ENCODE peak calls at places on chromosomes 16 and 17, in six cellular contexts. One of them, this sample, is unnamed.

GRCh38 chr17:56602292-56603130 is 9.0 kb downstream of the NOG start:
- DNase-seq in trophoblast cell: peak; percentile 81
- DNase-seq in H9: no peak
- DNase-seq in neuronal stem cell: no peak
- DNase-seq in H1: no peak
- DNase-seq in mesenchymal stem cell: no peak
- DNase-seq in this sample: no peak

GRCh38 chr17:64106918-64107317 is 23.0 kb downstream of the ERN1 start:
- DNase-seq in trophoblast cell: no peak
- DNase-seq in neuronal stem cell: no peak
- DNase-seq in H9: no peak
- DNase-seq in H1: no peak
- DNase-seq in mesenchymal stem cell: no peak
- DNase-seq in this sample: no peak

GRCh38 chr17:67221062-67221998 is 23.7 kb downstream of the HELZ start:
- DNase-seq in trophoblast cell: peak; percentile 46
- DNase-seq in H9: no peak
- DNase-seq in mesenchymal stem cell: peak; percentile 54
- DNase-seq in neuronal stem cell: no peak
- DNase-seq in H1: no peak
- DNase-seq in this sample: peak; percentile 33

GRCh38 chr16:12267491-12267890 is 291.0 kb downstream of the SNX29 start:
- DNase-seq in H1: no peak
- DNase-seq in mesenchymal stem cell: no peak
- DNase-seq in neuronal stem cell: no peak
- DNase-seq in trophoblast cell: peak; percentile 62
- DNase-seq in H9: no peak
- DNase-seq in this sample: no peak

GRCh38 chr17:48127371-48128051 is 19.9 kb downstream of the SNX11 start:
- DNase-seq in neuronal stem cell: no peak
- DNase-seq in H1: no peak
- DNase-seq in trophoblast cell: peak; percentile 61
- DNase-seq in H9: no peak
- DNase-seq in mesenchymal stem cell: peak; percentile 16
- DNase-seq in this sample: no peak

GRCh38 chr17:2090210-2090641 is 35.3 kb downstream of the HIC1 start:
- DNase-seq in trophoblast cell: peak; percentile 67
- DNase-seq in neuronal stem cell: no peak
- DNase-seq in H9: no peak
- DNase-seq in mesenchymal stem cell: no peak
- DNase-seq in H1: no peak
- DNase-seq in this sample: no peak

GRCh38 chr16:87551487-87551886 is 50.8 kb upstream of the JPH3 start:
- DNase-seq in neuronal stem cell: no peak
- DNase-seq in mesenchymal stem cell: peak; percentile 28
- DNase-seq in H9: no peak
- DNase-seq in trophoblast cell: no peak
- DNase-seq in H1: no peak
- DNase-seq in this sample: no peak

GRCh38 chr16:84040823-84041391 is 1.7 kb downstream of the SLC38A8 start:
- DNase-seq in mesenchymal stem cell: no peak
- DNase-seq in H9: no peak
- DNase-seq in trophoblast cell: no peak
- DNase-seq in H1: no peak
- DNase-seq in neuronal stem cell: no peak
- DNase-seq in this sample: peak; percentile 41

GRCh38 chr17:58326609-58327341 is 1.8 kb downstream of the TSPOAP1 start:
- DNase-seq in mesenchymal stem cell: no peak
- DNase-seq in neuronal stem cell: no peak
- DNase-seq in H9: no peak
- DNase-seq in H1: no peak
- DNase-seq in trophoblast cell: no peak
- DNase-seq in this sample: no peak

GRCh38 chr17:82927311-82927660 is 87.5 kb upstream of the ZNF750 start:
- DNase-seq in H9: no peak
- DNase-seq in H1: no peak
- DNase-seq in trophoblast cell: no peak
- DNase-seq in neuronal stem cell: no peak
- DNase-seq in mesenchymal stem cell: no peak
- DNase-seq in this sample: no peak

GRCh38 chr17:56598471-56598870 is 5.0 kb downstream of the NOG start:
- DNase-seq in H1: no peak
- DNase-seq in H9: no peak
- DNase-seq in mesenchymal stem cell: peak; percentile 45
- DNase-seq in trophoblast cell: peak; percentile 38
- DNase-seq in neuronal stem cell: no peak
- DNase-seq in this sample: peak; percentile 65

GRCh38 chr17:27241346-27241946 is 52.5 kb upstream of the WSB1 start:
- DNase-seq in mesenchymal stem cell: no peak
- DNase-seq in H1: no peak
- DNase-seq in trophoblast cell: peak; percentile 99
- DNase-seq in neuronal stem cell: no peak
- DNase-seq in H9: peak; percentile 44
- DNase-seq in this sample: peak; percentile 10

GRCh38 chr17:48024149-48025039 is 13.2 kb downstream of the COPZ2 start:
- DNase-seq in H9: peak; percentile 79
- DNase-seq in neuronal stem cell: no peak
- DNase-seq in H1: no peak
- DNase-seq in trophoblast cell: peak; percentile 81
- DNase-seq in mesenchymal stem cell: no peak
- DNase-seq in this sample: no peak

GRCh38 chr17:78529251-78529650 is 47.9 kb downstream of the DNAH17 start:
- DNase-seq in mesenchymal stem cell: no peak
- DNase-seq in H1: no peak
- DNase-seq in H9: no peak
- DNase-seq in trophoblast cell: no peak
- DNase-seq in neuronal stem cell: no peak
- DNase-seq in this sample: no peak

GRCh38 chr16:85536411-85537330 is 76.5 kb upstream of the GSE1 start:
- DNase-seq in mesenchymal stem cell: no peak
- DNase-seq in trophoblast cell: peak; percentile 81
- DNase-seq in H9: no peak
- DNase-seq in neuronal stem cell: no peak
- DNase-seq in H1: no peak
- DNase-seq in this sample: no peak

GRCh38 chr17:75633484-75634375 is 496 bp downstream of the SMIM5 start:
- DNase-seq in mesenchymal stem cell: peak; percentile 95
- DNase-seq in neuronal stem cell: peak; percentile 93
- DNase-seq in trophoblast cell: peak; percentile 99
- DNase-seq in H1: peak; percentile 74
- DNase-seq in H9: peak; percentile 98
- DNase-seq in this sample: peak; percentile 88

GRCh38 chr16:86680137-86680536 is 101.8 kb downstream of the FOXL1 start:
- DNase-seq in H9: no peak
- DNase-seq in neuronal stem cell: no peak
- DNase-seq in trophoblast cell: no peak
- DNase-seq in H1: no peak
- DNase-seq in mesenchymal stem cell: peak; percentile 75
- DNase-seq in this sample: peak; percentile 85

GRCh38 chr16:88340755-88341150 is 42.0 kb upstream of the ZNF469 start:
- DNase-seq in H9: no peak
- DNase-seq in mesenchymal stem cell: no peak
- DNase-seq in H1: no peak
- DNase-seq in neuronal stem cell: no peak
- DNase-seq in trophoblast cell: no peak
- DNase-seq in this sample: no peak

DNA sequence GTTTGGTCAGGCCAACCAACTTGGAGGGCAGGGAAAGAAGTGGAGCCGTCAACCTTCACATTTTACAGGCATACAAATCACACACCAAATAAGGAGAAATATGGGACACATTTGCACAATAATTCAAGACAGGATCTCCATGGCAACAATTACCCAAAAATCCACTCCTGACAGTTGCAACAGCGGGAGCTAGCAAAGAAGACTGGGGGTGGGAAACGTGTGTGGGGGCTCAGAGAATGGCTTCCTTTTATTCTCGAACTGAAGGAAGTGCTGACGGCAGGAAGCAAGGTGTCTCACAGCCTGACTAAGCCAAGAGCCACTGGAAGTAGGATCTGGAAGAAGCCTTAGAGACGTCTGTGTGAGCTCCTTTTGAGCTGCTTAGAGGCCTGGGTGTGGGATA is 20.9 kb downstream of the RPRML start:
- DNase-seq in H9: no peak
- DNase-seq in mesenchymal stem cell: no peak
- DNase-seq in trophoblast cell: no peak
- DNase-seq in neuronal stem cell: no peak
- DNase-seq in H1: no peak
- DNase-seq in this sample: no peak
- H4K91ac ChIP-seq in H9: no peak overlapping the region
- H4K91ac ChIP-seq in mesenchymal stem cell: no peak overlapping the region
- H4K91ac ChIP-seq in trophoblast cell: no peak overlapping the region
- H4K91ac ChIP-seq in neuronal stem cell: no peak overlapping the region
- H4K91ac ChIP-seq in H1: no peak overlapping the region
- H4K91ac ChIP-seq in this sample: no peak overlapping the region

GRCh38 chr16:71185366-71185765 is 45.2 kb downstream of the HYDIN start:
- DNase-seq in H1: no peak
- DNase-seq in mesenchymal stem cell: no peak
- DNase-seq in H9: no peak
- DNase-seq in neuronal stem cell: no peak
- DNase-seq in trophoblast cell: no peak
- DNase-seq in this sample: peak; percentile 1

DNA sequence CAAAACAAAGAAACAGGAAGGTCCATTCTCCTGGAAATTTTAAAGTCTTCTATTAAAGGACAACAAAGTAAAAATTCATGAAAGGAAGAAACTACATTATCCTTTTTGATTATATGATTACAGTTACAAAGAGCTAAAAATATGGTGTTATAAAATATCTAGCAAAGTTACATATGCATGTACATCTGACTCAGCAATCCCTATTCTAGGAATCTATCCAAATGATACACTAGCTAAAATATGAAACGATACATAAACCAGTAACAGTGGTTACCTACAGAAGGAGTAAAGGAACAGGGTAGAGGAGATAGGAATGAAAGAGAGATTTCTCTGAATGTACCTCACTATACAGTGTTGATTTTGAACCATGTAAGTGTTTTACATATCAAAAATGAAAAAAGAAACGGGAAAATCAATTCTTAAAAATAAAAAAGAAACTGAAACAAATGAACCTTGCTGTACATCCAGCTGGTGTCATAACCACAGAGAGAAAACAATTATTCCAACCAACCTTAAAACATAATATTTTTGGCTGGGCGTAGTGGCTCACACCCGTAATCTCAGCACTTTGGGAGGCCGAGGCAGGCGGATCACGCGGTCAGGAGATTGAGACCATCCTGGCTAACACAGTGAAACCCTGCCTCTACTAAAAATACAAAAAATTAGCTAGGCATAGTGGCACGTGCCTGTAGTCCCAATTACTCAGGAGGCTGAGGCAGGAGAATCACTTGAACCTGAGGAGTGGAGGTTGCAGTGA is 41.4 kb downstream of the HYDIN start:
- DNase-seq in trophoblast cell: no peak
- DNase-seq in H1: no peak
- DNase-seq in neuronal stem cell: no peak
- DNase-seq in H9: no peak
- DNase-seq in mesenchymal stem cell: no peak
- DNase-seq in this sample: no peak
- H4K91ac ChIP-seq in trophoblast cell: no peak overlapping the region
- H4K91ac ChIP-seq in H1: no peak overlapping the region
- H4K91ac ChIP-seq in neuronal stem cell: no peak overlapping the region
- H4K91ac ChIP-seq in H9: no peak overlapping the region
- H4K91ac ChIP-seq in mesenchymal stem cell: no peak overlapping the region
- H4K91ac ChIP-seq in this sample: no peak overlapping the region

GRCh38 chr16:66551788-66552287 is 538 bp upstream of the CKLF start:
- DNase-seq in trophoblast cell: peak; percentile 24
- DNase-seq in neuronal stem cell: no peak
- DNase-seq in mesenchymal stem cell: no peak
- DNase-seq in H1: no peak
- DNase-seq in H9: no peak
- DNase-seq in this sample: no peak

GRCh38 chr16:66554021-66554420 is 1.6 kb downstream of the CKLF start:
- DNase-seq in H9: no peak
- DNase-seq in trophoblast cell: peak; percentile 19
- DNase-seq in neuronal stem cell: no peak
- DNase-seq in mesenchymal stem cell: no peak
- DNase-seq in H1: no peak
- DNase-seq in this sample: no peak

GRCh38 chr16:66554492-66554891 is 2.1 kb downstream of the CKLF start:
- DNase-seq in H9: no peak
- DNase-seq in trophoblast cell: peak; percentile 18
- DNase-seq in neuronal stem cell: no peak
- DNase-seq in mesenchymal stem cell: no peak
- DNase-seq in H1: no peak
- DNase-seq in this sample: no peak

GRCh38 chr16:66552288-66553143 is at the start of gene CKLF:
- DNase-seq in neuronal stem cell: peak; percentile 82
- DNase-seq in H9: peak; percentile 89
- DNase-seq in mesenchymal stem cell: peak; percentile 85
- DNase-seq in trophoblast cell: peak; percentile 98
- DNase-seq in H1: peak; percentile 73
- DNase-seq in this sample: peak; percentile 83

DNA sequence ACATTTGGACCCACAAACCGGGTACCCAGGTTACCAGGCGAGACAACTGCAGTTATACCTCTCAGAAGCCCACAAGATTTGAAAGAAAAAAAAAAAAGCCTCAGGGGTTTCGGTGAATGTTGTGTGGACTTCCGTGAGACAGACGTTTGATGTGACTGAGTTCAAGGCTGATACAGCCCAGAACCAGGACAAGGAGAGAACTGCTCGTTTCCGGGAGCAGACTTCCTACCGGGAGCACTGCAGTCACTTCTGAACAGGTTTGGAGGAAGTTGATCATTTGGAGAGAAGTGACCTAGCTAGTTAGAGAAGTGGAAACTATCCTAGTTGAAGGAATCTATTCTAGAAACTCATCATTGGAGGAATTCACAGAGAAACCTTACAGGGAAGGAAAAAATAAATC is 847 bp downstream of the CKLF start:
- DNase-seq in neuronal stem cell: no peak
- DNase-seq in H9: no peak
- DNase-seq in mesenchymal stem cell: no peak
- DNase-seq in trophoblast cell: peak; percentile 29
- DNase-seq in H1: no peak
- DNase-seq in this sample: no peak
- H4K91ac ChIP-seq in neuronal stem cell: no peak overlapping the region
- H4K91ac ChIP-seq in H9: no peak overlapping the region
- H4K91ac ChIP-seq in mesenchymal stem cell: no peak overlapping the region
- H4K91ac ChIP-seq in trophoblast cell: no peak overlapping the region
- H4K91ac ChIP-seq in H1: no peak overlapping the region
- H4K91ac ChIP-seq in this sample: peak overlapping the region; percentile 8

GRCh38 chr17:8822401-8823035 is 23.4 kb upstream of the MFSD6L start:
- DNase-seq in H1: no peak
- DNase-seq in trophoblast cell: no peak
- DNase-seq in H9: no peak
- DNase-seq in mesenchymal stem cell: no peak
- DNase-seq in neuronal stem cell: no peak
- DNase-seq in this sample: no peak

GRCh38 chr17:8826808-8827435 is 27.8 kb upstream of the MFSD6L start:
- DNase-seq in mesenchymal stem cell: no peak
- DNase-seq in trophoblast cell: no peak
- DNase-seq in H1: no peak
- DNase-seq in neuronal stem cell: no peak
- DNase-seq in H9: no peak
- DNase-seq in this sample: no peak

GRCh38 chr17:8823279-8823678 is 24.1 kb upstream of the MFSD6L start:
- DNase-seq in H1: no peak
- DNase-seq in trophoblast cell: no peak
- DNase-seq in mesenchymal stem cell: no peak
- DNase-seq in neuronal stem cell: no peak
- DNase-seq in H9: no peak
- DNase-seq in this sample: no peak

GRCh38 chr17:8828517-8828875 is 29.3 kb upstream of the MFSD6L start:
- DNase-seq in H9: no peak
- DNase-seq in mesenchymal stem cell: no peak
- DNase-seq in neuronal stem cell: no peak
- DNase-seq in H1: no peak
- DNase-seq in trophoblast cell: no peak
- DNase-seq in this sample: no peak

GRCh38 chr17:8825802-8826201 is 26.6 kb upstream of the MFSD6L start:
- DNase-seq in mesenchymal stem cell: no peak
- DNase-seq in H9: no peak
- DNase-seq in H1: no peak
- DNase-seq in neuronal stem cell: no peak
- DNase-seq in trophoblast cell: no peak
- DNase-seq in this sample: no peak
- H4K91ac ChIP-seq in mesenchymal stem cell: no peak overlapping the region
- H4K91ac ChIP-seq in H9: no peak overlapping the region
- H4K91ac ChIP-seq in H1: no peak overlapping the region
- H4K91ac ChIP-seq in neuronal stem cell: no peak overlapping the region
- H4K91ac ChIP-seq in trophoblast cell: no peak overlapping the region
- H4K91ac ChIP-seq in this sample: no peak overlapping the region